ENCODE peak calls at places on chromosomes 16 and 17, in nine cellular contexts. N, K, A, E, T, S, I, Q and D are unnamed samples.

GRCh38 chr17:78127240-78127887 is 1.2 kb downstream of the TMC6 start:
- DNase-seq in N (no peak), K (peak), A (peak), E (no peak), T (no peak), S (no peak), I (no peak), Q (no peak), D (no peak)

GRCh38 chr17:42692489-42692888 is 10.2 kb downstream of the CNTNAP1 start:
- DNase-seq in N (no peak), K (no peak), A (no peak), E (no peak), T (no peak), S (no peak), I (no peak), Q (no peak), D (no peak)

GRCh38 chr16:11603331-11603750 is 16.6 kb upstream of the LITAF start:
- DNase-seq in N (no peak), K (no peak), A (no peak), E (no peak), T (peak), S (no peak), I (peak), Q (no peak), D (peak)

GRCh38 chr17:57523926-57524634 is 221.0 kb downstream of the CCDC182 start:
- DNase-seq in N (no peak), K (no peak), A (no peak), E (no peak), T (peak), S (no peak), I (peak), Q (peak), D (no peak)

GRCh38 chr17:79840204-79840988 is 1.2 kb upstream of the CBX4 start:
- DNase-seq in N (no peak), K (peak), A (no peak), E (no peak), T (peak), S (peak), I (peak), Q (peak), D (no peak)

GRCh38 chr17:17698869-17699351 is 17.7 kb downstream of the RAI1 start:
- DNase-seq in N (no peak), K (no peak), A (no peak), E (no peak), T (no peak), S (peak), I (peak), Q (no peak), D (no peak)

GRCh38 chr17:67836205-67836987 is 11.1 kb downstream of the BPTF start:
- DNase-seq in N (no peak), K (no peak), A (no peak), E (no peak), T (peak), S (peak), I (peak), Q (peak), D (no peak)

GRCh38 chr16:78655481-78656114 is 556.1 kb downstream of the WWOX start:
- DNase-seq in N (no peak), K (no peak), A (no peak), E (no peak), T (no peak), S (no peak), I (no peak), Q (no peak), D (no peak)

GRCh38 chr16:23089111-23089510 is 60.1 kb downstream of the USP31 start:
- DNase-seq in N (no peak), K (no peak), A (no peak), E (no peak), T (no peak), S (no peak), I (no peak), Q (no peak), D (no peak)

GRCh38 chr16:1778200-1779179 is 3.9 kb downstream of the SPSB3 start:
- DNase-seq in N (no peak), K (no peak), A (no peak), E (no peak), T (no peak), S (peak), I (no peak), Q (no peak), D (no peak)

GRCh38 chr17:45293413-45294211 is 23.2 kb downstream of the MAP3K14 start:
- DNase-seq in N (peak), K (peak), A (no peak), E (peak), T (peak), S (peak), I (peak), Q (peak), D (no peak)

GRCh38 chr17:1730345-1731193 is 6.1 kb downstream of the WDR81 start:
- DNase-seq in N (peak), K (peak), A (no peak), E (peak), T (peak), S (peak), I (peak), Q (peak), D (peak)

GRCh38 chr17:52181842-52182241 is 23.3 kb upstream of the CA10 start:
- DNase-seq in N (no peak), K (no peak), A (no peak), E (no peak), T (no peak), S (no peak), I (no peak), Q (no peak), D (no peak)

GRCh38 chr16:63922563-63922962 is 1199.3 kb downstream of the CDH11 start:
- DNase-seq in N (no peak), K (no peak), A (no peak), E (no peak), T (no peak), S (no peak), I (no peak), Q (no peak), D (no peak)

GRCh38 chr16:54932737-54933254 is 2.1 kb downstream of the IRX5 start:
- DNase-seq in N (no peak), K (no peak), A (no peak), E (no peak), T (no peak), S (no peak), I (no peak), Q (no peak), D (peak)

GRCh38 chr17:79078476-79079190 is 4.0 kb downstream of the ENGASE start:
- DNase-seq in N (no peak), K (no peak), A (no peak), E (no peak), T (no peak), S (no peak), I (no peak), Q (no peak), D (no peak)

GRCh38 chr16:84367297-84367680 is 1.0 kb upstream of the ATP2C2 start:
- DNase-seq in N (no peak), K (no peak), A (no peak), E (no peak), T (no peak), S (no peak), I (no peak), Q (no peak), D (no peak)

GRCh38 chr17:29589524-29590260 is at the start of gene GIT1:
- DNase-seq in N (peak), K (no peak), A (peak), E (peak), T (peak), S (peak), I (peak), Q (peak), D (peak)

GRCh38 chr17:64042700-64043485 is 22.5 kb upstream of the ICAM2 start:
- DNase-seq in N (no peak), K (no peak), A (no peak), E (no peak), T (no peak), S (no peak), I (no peak), Q (peak), D (no peak)

GRCh38 chr17:40321502-40322416 is 12.8 kb downstream of the RARA start:
- DNase-seq in N (no peak), K (no peak), A (peak), E (no peak), T (no peak), S (no peak), I (no peak), Q (no peak), D (no peak)

GRCh38 chr17:77233635-77234334 is 93.0 kb downstream of the SEC14L1 start:
- DNase-seq in N (peak), K (no peak), A (peak), E (no peak), T (peak), S (peak), I (peak), Q (peak), D (no peak)

GRCh38 chr17:16889088-16889465 is 82.8 kb downstream of the TNFRSF13B start:
- DNase-seq in N (no peak), K (peak), A (no peak), E (no peak), T (no peak), S (no peak), I (no peak), Q (no peak), D (peak)

GRCh38 chr16:70432800-70433455 is 6.0 kb downstream of the ST3GAL2 start:
- DNase-seq in N (no peak), K (peak), A (no peak), E (no peak), T (peak), S (peak), I (peak), Q (peak), D (no peak)

GRCh38 chr17:81961087-81961514 is at the start of gene NOTUM:
- DNase-seq in N (peak), K (no peak), A (no peak), E (no peak), T (peak), S (peak), I (peak), Q (peak), D (no peak)

GRCh38 chr17:77282524-77283515 is 142.1 kb downstream of the SEC14L1 start:
- DNase-seq in N (peak), K (no peak), A (no peak), E (no peak), T (peak), S (no peak), I (peak), Q (peak), D (no peak)

GRCh38 chr17:45019177-45019711 is 32.2 kb downstream of the DCAKD start:
- DNase-seq in N (peak), K (no peak), A (peak), E (no peak), T (peak), S (no peak), I (peak), Q (peak), D (peak)

GRCh38 chr17:47204722-47205418 is 4.3 kb upstream of the MYL4 start:
- DNase-seq in N (no peak), K (no peak), A (peak), E (no peak), T (no peak), S (peak), I (no peak), Q (peak), D (no peak)

GRCh38 chr16:17171250-17172143 is 299.3 kb downstream of the XYLT1 start:
- DNase-seq in N (no peak), K (no peak), A (no peak), E (no peak), T (no peak), S (no peak), I (no peak), Q (no peak), D (no peak)

GRCh38 chr17:77772461-77772897 is 186.0 kb upstream of the TNRC6C start:
- DNase-seq in N (peak), K (peak), A (peak), E (no peak), T (peak), S (peak), I (peak), Q (peak), D (no peak)

GRCh38 chr16:49440156-49441065 is 66.8 kb downstream of the C16orf78 start:
- DNase-seq in N (no peak), K (no peak), A (peak), E (no peak), T (no peak), S (no peak), I (no peak), Q (no peak), D (no peak)

DNA sequence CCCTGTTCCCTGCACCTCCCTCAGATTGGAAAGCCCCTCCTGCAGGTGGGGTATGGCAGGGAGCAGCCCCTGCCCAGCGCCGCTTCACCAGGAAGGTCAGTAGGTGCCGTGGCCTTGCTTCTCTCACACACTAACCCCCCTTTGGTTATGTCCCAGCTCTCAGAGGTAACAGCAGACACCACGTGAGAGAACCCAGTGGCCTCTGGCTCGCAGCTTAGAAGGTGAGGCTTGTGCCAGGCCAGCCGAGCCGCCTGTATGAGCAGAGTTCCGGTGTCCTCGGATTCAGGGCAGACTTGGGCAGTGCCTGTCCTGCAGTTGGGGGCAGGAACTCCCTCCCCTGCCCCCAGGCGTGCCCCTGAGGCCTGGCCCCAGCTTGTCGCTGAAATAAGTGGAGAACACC is 47.1 kb downstream of the PRMT7 start:
- DNase-seq in N (no peak), K (no peak), A (no peak), E (no peak), T (no peak), S (no peak), I (no peak), Q (no peak), D (no peak)
- TF ChIP-seq CTCF in N (no peak), K (no peak), A (no peak), E (no peak), T (no peak), S (no peak), I (no peak), Q (no peak), D (no peak)

DNA sequence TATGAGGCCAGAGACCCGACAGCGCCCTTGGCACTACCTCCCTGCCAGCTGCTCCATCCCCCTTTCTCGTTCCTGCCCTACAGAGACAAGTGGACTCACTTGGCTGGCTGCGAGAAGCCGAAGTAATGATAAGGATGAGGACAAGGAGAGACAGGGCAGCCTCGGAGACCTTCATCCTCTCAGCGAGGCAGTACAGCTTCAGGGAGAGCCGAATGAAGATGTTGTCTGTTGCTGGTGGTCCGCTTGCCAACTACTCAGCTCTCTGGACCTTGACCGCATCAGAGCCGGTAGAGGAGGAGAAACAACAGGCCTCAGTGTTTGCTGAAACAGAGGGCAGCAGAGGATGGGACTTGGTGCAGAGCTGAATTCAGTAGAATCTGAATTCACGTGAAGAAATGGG is at the start of gene CCL16:
- DNase-seq in N (no peak), K (no peak), A (no peak), E (no peak), T (no peak), S (no peak), I (no peak), Q (no peak), D (no peak)
- TF ChIP-seq CTCF in N (no peak), K (no peak), A (no peak), E (no peak), T (no peak), S (no peak), I (no peak), Q (no peak), D (no peak)

DNA sequence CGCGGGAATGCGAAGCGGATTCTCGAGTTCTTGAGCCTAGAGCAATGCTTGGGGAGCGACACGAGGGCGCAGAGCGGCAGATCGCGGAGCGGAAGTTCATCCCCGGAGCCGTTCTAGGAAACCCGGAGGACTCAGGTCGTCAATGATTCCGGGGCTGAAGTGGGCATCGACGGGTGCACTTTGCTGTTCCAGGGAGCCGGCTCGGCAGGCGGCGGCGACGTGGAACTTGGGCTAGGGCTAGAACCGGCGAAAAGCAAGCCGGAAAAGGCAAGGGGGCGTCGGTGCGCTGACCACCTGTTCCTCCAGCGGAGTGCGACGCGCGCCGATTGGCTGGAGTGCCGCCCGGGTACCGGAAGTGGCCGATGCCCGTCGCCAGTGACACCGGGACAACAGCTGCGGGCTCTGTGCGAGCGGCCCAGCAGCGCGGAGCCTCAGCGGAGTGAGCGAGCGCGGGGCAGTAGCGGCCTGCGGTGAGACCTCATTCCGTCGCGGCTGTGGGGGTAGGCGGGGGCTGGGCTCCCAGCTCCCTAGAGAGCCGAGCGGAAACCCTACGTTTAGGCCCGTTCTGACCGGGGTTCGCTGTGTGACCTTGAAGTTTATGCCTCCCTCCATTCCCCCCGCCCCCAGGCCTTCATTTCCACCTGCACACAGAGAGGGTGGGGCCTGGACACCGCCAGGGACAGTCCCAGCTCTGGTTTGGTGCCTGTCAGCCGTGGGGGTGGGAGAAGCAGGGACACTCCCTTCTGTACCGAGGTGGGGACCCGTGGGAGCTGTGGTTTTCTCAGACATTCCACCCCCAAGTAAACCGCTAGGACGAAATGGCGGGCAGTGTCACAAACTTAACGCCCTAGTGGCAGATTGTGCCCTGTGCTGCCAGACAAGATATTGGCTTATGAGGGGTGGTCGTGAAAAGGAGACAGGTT is at the start of gene ZFP3:
- DNase-seq in N (peak), K (peak), A (no peak), E (peak), T (peak), S (peak), I (peak), Q (peak), D (no peak)
- TF ChIP-seq CTCF in N (no peak), K (no peak), A (no peak), E (peak), T (no peak), S (no peak), I (no peak), Q (no peak), D (no peak)

GRCh38 chr16:89410322-89410721 is 80.0 kb downstream of the ANKRD11 start:
- DNase-seq in N (peak), K (no peak), A (no peak), E (no peak), T (no peak), S (no peak), I (no peak), Q (no peak), D (no peak)

GRCh38 chr16:89411335-89411850 is 79.0 kb downstream of the ANKRD11 start:
- DNase-seq in N (no peak), K (no peak), A (no peak), E (no peak), T (no peak), S (no peak), I (no peak), Q (no peak), D (no peak)

GRCh38 chr16:89412811-89413210 is 77.5 kb downstream of the ANKRD11 start:
- DNase-seq in N (peak), K (no peak), A (no peak), E (no peak), T (no peak), S (no peak), I (no peak), Q (no peak), D (no peak)

GRCh38 chr16:89409161-89409711 is 81.1 kb downstream of the ANKRD11 start:
- DNase-seq in N (no peak), K (no peak), A (no peak), E (no peak), T (peak), S (no peak), I (peak), Q (no peak), D (no peak)

GRCh38 chr16:89410794-89411309 is 79.5 kb downstream of the ANKRD11 start:
- DNase-seq in N (peak), K (peak), A (no peak), E (peak), T (peak), S (peak), I (peak), Q (peak), D (peak)
- TF ChIP-seq CTCF in N (no peak), K (peak), A (no peak), E (peak), T (peak), S (peak), I (peak), Q (peak), D (peak)

DNA sequence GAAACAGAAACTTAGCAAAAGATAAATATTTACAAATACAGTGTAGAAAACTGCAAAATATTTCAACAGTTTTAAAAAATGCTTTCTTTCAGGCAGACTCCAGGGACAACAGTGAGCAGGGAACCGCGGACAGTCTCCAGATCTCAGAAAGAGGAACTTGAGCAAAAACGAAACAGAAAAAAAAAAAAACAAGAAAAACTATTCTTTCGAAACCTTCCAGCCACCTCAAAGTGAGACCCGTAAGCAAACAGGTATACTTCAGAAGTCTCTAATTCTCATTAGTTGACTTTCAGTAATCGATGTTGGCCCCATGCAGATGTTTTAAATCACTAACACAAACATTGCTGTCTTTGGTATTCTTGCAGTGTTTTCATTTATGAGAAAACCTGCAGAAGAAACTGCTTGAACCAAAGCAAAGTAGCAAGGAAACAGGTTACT is 15.7 kb upstream of the CCL1 start:
- DNase-seq in N (no peak), K (no peak), A (peak), E (no peak), T (peak), S (peak), I (no peak), Q (peak), D (no peak)
- TF ChIP-seq CTCF in N (no peak), K (no peak), A (peak), E (no peak), T (no peak), S (peak), I (no peak), Q (no peak), D (no peak)

GRCh38 chr17:14784997-14785696 is 480.0 kb downstream of the PMP22 start:
- DNase-seq in N (no peak), K (no peak), A (peak), E (no peak), T (no peak), S (no peak), I (no peak), Q (no peak), D (no peak)
- TF ChIP-seq CTCF in N (no peak), K (no peak), A (no peak), E (no peak), T (no peak), S (no peak), I (no peak), Q (no peak), D (no peak)

GRCh38 chr16:80948886-80949502 is 57.7 kb downstream of the CMC2 start:
- DNase-seq in N (peak), K (no peak), A (no peak), E (no peak), T (peak), S (peak), I (peak), Q (peak), D (no peak)
- TF ChIP-seq CTCF in N (peak), K (peak), A (peak), E (peak), T (peak), S (peak), I (peak), Q (peak), D (peak)

GRCh38 chr16:537415-538335 is 10.2 kb downstream of the CAPN15 start:
- DNase-seq in N (no peak), K (no peak), A (no peak), E (no peak), T (no peak), S (no peak), I (no peak), Q (no peak), D (no peak)
- TF ChIP-seq CTCF in N (peak), K (no peak), A (no peak), E (no peak), T (no peak), S (no peak), I (peak), Q (no peak), D (peak)